ENCODE peak calls at places on chromosomes 5 and 9, in four cellular contexts. S is mesendoderm, V is trophoblast cell, M is H1. W is an unnamed sample.

GRCh38 chr5:112703866-112704820 is 33.5 kb upstream of the APC start:
- DNase-seq in S (no peak), V (no peak), M (no peak), W (no peak)

GRCh38 chr5:35195472-35195852 is 34.8 kb downstream of the PRLR start:
- DNase-seq in S (no peak), V (no peak), M (no peak), W (no peak)

GRCh38 chr9:129164246-129164930 is 13.7 kb downstream of the IER5L start:
- DNase-seq in S (no peak), V (no peak), M (no peak), W (no peak)

GRCh38 chr9:18058564-18058963 is 415.4 kb upstream of the ADAMTSL1 start:
- DNase-seq in S (no peak), V (no peak), M (no peak), W (no peak)

GRCh38 chr5:151094861-151095260 is 14.0 kb upstream of the TNIP1 start:
- DNase-seq in S (no peak), V (no peak), M (no peak), W (no peak)

GRCh38 chr9:98639133-98639532 is 69.6 kb downstream of the GABBR2 start:
- DNase-seq in S (no peak), V (no peak), M (no peak), W (no peak)

GRCh38 chr5:92364986-92365550 is 982.0 kb upstream of the ARRDC3 start:
- DNase-seq in S (no peak), V (no peak), M (no peak), W (no peak)

GRCh38 chr5:4544049-4544675 is 596.0 kb upstream of the ADAMTS16 start:
- DNase-seq in S (peak; percentile 88), V (no peak), M (no peak), W (no peak)

GRCh38 chr5:139272471-139273321 is 20.8 kb upstream of the MATR3 start:
- DNase-seq in S (no peak), V (no peak), M (no peak), W (no peak)

GRCh38 chr9:35658144-35658893 is at the start of gene CCDC107:
- DNase-seq in S (peak; percentile 87), V (peak; percentile 86), M (no peak), W (peak; percentile 79)

GRCh38 chr9:16136961-16137360 is 584.1 kb downstream of the CCDC171 start:
- DNase-seq in S (no peak), V (peak; percentile 14), M (no peak), W (no peak)

GRCh38 chr9:130539473-130540223 is 39.7 kb upstream of the FUBP3 start:
- DNase-seq in S (no peak), V (peak; percentile 60), M (no peak), W (no peak)

GRCh38 chr5:68848086-68848485 is 245.7 kb upstream of the SLC30A5 start:
- DNase-seq in S (no peak), V (peak; percentile 64), M (no peak), W (no peak)

GRCh38 chr9:138069731-138070456 is 192.3 kb downstream of the CACNA1B start:
- DNase-seq in S (no peak), V (no peak), M (no peak), W (peak; percentile 42)

GRCh38 chr5:114360816-114361723 is 800 bp upstream of the KCNN2 start:
- DNase-seq in S (peak; percentile 87), V (no peak), M (peak; percentile 72), W (peak; percentile 92)

GRCh38 chr9:138099803-138100598 is 222.4 kb downstream of the CACNA1B start:
- DNase-seq in S (no peak), V (no peak), M (no peak), W (no peak)

GRCh38 chr5:137186759-137187461 is 312.2 kb downstream of the SPOCK1 start:
- DNase-seq in S (no peak), V (no peak), M (no peak), W (no peak)

GRCh38 chr9:19924090-19924489 is 135.3 kb upstream of the SLC24A2 start:
- DNase-seq in S (no peak), V (no peak), M (no peak), W (no peak)

GRCh38 chr5:168870914-168871313 is 291.7 kb upstream of the PANK3 start:
- DNase-seq in S (no peak), V (no peak), M (no peak), W (no peak)

GRCh38 chr9:112571624-112572341 is 85.2 kb downstream of the KIAA1958 start:
- DNase-seq in S (no peak), V (no peak), M (no peak), W (no peak)
- H3K79me2 ChIP-seq in S (peaks cover 11% of the 10 kb centered on the region), V (peaks cover 2% of the 10 kb centered on the region), M (no peaks in the 10 kb centered on the region), W (peaks cover 6% of the 10 kb centered on the region)

DNA sequence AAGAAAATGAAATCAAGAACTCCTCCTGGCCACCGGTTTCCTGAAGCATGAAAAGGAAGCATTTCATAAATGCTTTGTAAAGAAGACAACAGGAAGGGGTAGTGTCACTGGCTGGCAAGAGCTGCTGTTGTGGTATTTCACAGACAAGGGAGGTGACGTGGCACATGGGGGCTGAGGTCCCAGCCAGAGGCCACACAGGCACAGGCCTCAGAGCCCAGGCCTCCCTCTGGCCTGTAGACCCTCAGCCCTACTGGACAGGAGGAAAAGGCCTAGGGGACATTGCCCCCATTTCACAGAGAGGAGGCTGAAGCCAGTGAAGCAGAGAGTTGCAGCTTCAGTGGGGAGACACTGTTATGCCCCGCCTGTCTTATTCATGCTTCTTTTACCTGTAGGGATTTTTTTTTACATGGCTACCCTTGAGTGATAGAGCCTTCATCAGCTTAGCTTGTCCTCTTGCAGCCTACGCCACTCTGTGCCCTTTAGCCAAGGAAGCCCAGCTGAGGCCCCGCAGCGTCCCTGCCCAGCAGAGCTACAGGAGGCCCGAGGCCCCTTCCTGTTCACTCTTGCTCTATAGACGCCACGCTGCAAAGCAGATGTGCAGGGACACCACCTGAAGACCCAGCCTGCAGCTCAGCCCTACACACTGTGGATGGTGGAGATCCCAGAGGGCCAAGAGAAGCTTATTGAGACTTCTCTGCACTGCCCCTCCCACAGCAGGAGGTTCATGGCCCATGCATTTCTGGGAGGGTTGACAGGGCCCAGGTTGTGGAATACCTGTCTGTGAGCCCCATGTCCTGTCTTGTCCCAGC is 33.8 kb downstream of the IRF1 start:
- DNase-seq in S (no peak), V (no peak), M (no peak), W (no peak)
- H4K8ac ChIP-seq in S (no peak overlapping the region), V (no peak overlapping the region), M (peak overlapping the region; percentile 76), W (no peak overlapping the region)

GRCh38 chr5:39073759-39074008 is 515 bp downstream of the RICTOR start:
- DNase-seq in S (no peak), V (no peak), M (no peak), W (no peak)
- H2BK120ac ChIP-seq in S (no peak overlapping the region), V (no peak overlapping the region), M (no peak overlapping the region), W (no peak overlapping the region)

GRCh38 chr9:124389146-124389939 is 25.9 kb downstream of the PSMB7 start:
- DNase-seq in S (no peak), V (no peak), M (no peak), W (no peak)
- H3K79me2 ChIP-seq in S (peaks cover 41% of the 10 kb centered on the region), V (peaks cover 6% of the 10 kb centered on the region), M (peaks cover 8% of the 10 kb centered on the region), W (peaks cover 21% of the 10 kb centered on the region)

GRCh38 chr9:125422853-125423252 is 161.2 kb downstream of the GAPVD1 start:
- DNase-seq in S (no peak), V (no peak), M (no peak), W (no peak)
- H4K8ac ChIP-seq in S (no peak overlapping the region), V (no peak overlapping the region), M (no peak overlapping the region), W (no peak overlapping the region)

GRCh38 chr9:25700430-25700829 is 22.2 kb upstream of the TUSC1 start:
- DNase-seq in S (no peak), V (no peak), M (no peak), W (no peak)
- H2BK120ac ChIP-seq in S (no peak overlapping the region), V (no peak overlapping the region), M (no peak overlapping the region), W (no peak overlapping the region)

GRCh38 chr9:714675-715074 is 126.8 kb upstream of the DMRT1 start:
- DNase-seq in S (no peak), V (no peak), M (no peak), W (no peak)
- H3K79me2 ChIP-seq in S (no peaks in the 10 kb centered on the region), V (peaks cover 27% of the 10 kb centered on the region), M (no peaks in the 10 kb centered on the region), W (no peaks in the 10 kb centered on the region)

DNA sequence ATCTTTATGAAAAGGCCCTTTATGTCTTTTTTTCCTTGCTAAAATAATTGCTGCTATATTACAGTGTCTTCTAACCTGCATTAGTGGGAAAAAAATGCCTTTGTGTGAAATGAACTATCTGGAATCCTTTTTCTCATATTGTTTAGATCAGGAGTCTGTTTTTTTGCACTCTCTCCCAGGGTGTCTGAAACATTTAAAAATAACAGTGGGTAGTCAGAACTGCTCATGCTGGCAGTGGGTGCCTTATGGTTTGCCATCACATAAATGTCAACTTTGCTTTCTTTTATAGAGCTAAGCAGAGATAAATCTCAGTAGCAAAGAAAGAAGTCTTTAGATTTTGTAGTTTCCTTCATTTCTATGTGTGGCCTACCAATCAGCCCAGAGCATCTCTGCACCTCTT is 347.8 kb upstream of the RGMB start:
- DNase-seq in S (no peak), V (no peak), M (no peak), W (no peak)
- H4K8ac ChIP-seq in S (no peak overlapping the region), V (no peak overlapping the region), M (no peak overlapping the region), W (no peak overlapping the region)

DNA sequence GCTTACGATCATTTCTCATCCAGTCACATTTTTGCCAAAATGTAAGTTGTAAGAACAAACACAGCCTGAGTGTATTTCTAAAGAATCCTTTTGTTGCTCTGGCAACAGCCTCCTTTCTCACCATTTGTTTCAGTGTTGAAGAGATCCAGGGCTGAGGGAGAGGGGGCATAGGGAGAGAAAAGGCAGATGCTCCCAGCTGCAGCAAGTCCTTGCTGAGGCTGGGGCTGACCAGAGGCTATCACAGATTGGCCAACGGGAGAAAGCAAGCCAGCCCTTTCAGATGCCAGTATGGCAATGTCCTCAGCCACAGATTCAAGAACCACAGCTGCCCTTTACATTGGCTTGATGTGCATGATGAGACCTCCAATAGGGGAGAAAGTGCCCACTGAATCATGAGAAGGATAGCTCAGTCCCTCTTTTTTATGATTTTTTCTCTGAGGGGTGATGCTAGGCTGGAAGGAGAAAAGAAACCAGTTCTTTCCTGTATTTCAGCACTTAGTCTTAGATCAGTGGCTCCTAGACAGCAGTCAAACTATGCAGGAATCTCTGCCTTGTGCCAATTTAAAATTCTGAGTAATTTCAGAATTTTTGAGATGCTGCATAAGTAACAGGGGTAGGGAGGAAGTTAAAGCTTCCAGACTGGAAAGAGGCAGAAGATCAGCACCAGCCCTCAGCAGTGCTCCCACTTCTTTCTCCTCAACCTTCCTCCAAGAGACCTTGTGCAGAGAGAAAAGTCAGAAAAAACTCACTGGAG is 142.1 kb downstream of the LHFPL2 start:
- DNase-seq in S (peak; percentile 62), V (no peak), M (no peak), W (no peak)
- H2BK120ac ChIP-seq in S (no peak overlapping the region), V (no peak overlapping the region), M (no peak overlapping the region), W (no peak overlapping the region)

GRCh38 chr5:179235416-179236400 is 109.6 kb downstream of the ADAMTS2 start:
- DNase-seq in S (no peak), V (no peak), M (no peak), W (peak; percentile 17)
- H3K79me2 ChIP-seq in S (no peaks in the 10 kb centered on the region), V (no peaks in the 10 kb centered on the region), M (no peaks in the 10 kb centered on the region), W (no peaks in the 10 kb centered on the region)